ENCODE peak calls at places on chromosomes 5 and 9, in six cellular contexts. One of them, this sample, is unnamed.

GRCh38 chr9:36092509-36093215 is 43.9 kb upstream of the GLIPR2 start:
- DNase-seq in adrenal gland: peak; percentile 15
- DNase-seq in heart left ventricle: no peak
- DNase-seq in left ventricle myocardium inferior: no peak
- DNase-seq in hepatocyte: no peak
- DNase-seq in ascending aorta: no peak
- DNase-seq in this sample: no peak

GRCh38 chr9:136313111-136314055 is 9.5 kb upstream of the CCDC187 start:
- DNase-seq in left ventricle myocardium inferior: no peak
- DNase-seq in ascending aorta: no peak
- DNase-seq in hepatocyte: no peak
- DNase-seq in heart left ventricle: no peak
- DNase-seq in adrenal gland: no peak
- DNase-seq in this sample: no peak

GRCh38 chr5:149581192-149581861 is at the start of gene ARHGEF37:
- DNase-seq in ascending aorta: peak; percentile 18
- DNase-seq in hepatocyte: peak; percentile 77
- DNase-seq in adrenal gland: peak; percentile 84
- DNase-seq in left ventricle myocardium inferior: peak; percentile 94
- DNase-seq in heart left ventricle: peak; percentile 96
- DNase-seq in this sample: peak; percentile 92

GRCh38 chr9:3191715-3192114 is 334.1 kb downstream of the RFX3 start:
- DNase-seq in adrenal gland: no peak
- DNase-seq in heart left ventricle: no peak
- DNase-seq in left ventricle myocardium inferior: no peak
- DNase-seq in ascending aorta: no peak
- DNase-seq in hepatocyte: no peak
- DNase-seq in this sample: no peak

GRCh38 chr5:77908787-77909186 is 132.6 kb upstream of the TBCA start:
- DNase-seq in heart left ventricle: no peak
- DNase-seq in hepatocyte: no peak
- DNase-seq in left ventricle myocardium inferior: no peak
- DNase-seq in adrenal gland: no peak
- DNase-seq in ascending aorta: no peak
- DNase-seq in this sample: no peak

GRCh38 chr9:125238915-125239446 is 2.2 kb downstream of the HSPA5 start:
- DNase-seq in hepatocyte: no peak
- DNase-seq in ascending aorta: no peak
- DNase-seq in left ventricle myocardium inferior: no peak
- DNase-seq in adrenal gland: no peak
- DNase-seq in heart left ventricle: no peak
- DNase-seq in this sample: no peak

GRCh38 chr9:26463841-26464240 is 428.8 kb downstream of the CAAP1 start:
- DNase-seq in heart left ventricle: no peak
- DNase-seq in adrenal gland: no peak
- DNase-seq in ascending aorta: no peak
- DNase-seq in left ventricle myocardium inferior: no peak
- DNase-seq in hepatocyte: no peak
- DNase-seq in this sample: no peak

GRCh38 chr9:115276621-115277020 is 158.7 kb upstream of the TNC start:
- DNase-seq in hepatocyte: no peak
- DNase-seq in adrenal gland: no peak
- DNase-seq in left ventricle myocardium inferior: no peak
- DNase-seq in ascending aorta: no peak
- DNase-seq in heart left ventricle: no peak
- DNase-seq in this sample: no peak

GRCh38 chr5:159874308-159874707 is 42.0 kb upstream of the ADRA1B start:
- DNase-seq in heart left ventricle: no peak
- DNase-seq in ascending aorta: no peak
- DNase-seq in hepatocyte: no peak
- DNase-seq in adrenal gland: no peak
- DNase-seq in left ventricle myocardium inferior: no peak
- DNase-seq in this sample: no peak

GRCh38 chr9:99266136-99267023 is 44.3 kb downstream of the SEC61B start:
- DNase-seq in adrenal gland: peak; percentile 84
- DNase-seq in heart left ventricle: peak; percentile 79
- DNase-seq in ascending aorta: no peak
- DNase-seq in left ventricle myocardium inferior: peak; percentile 64
- DNase-seq in hepatocyte: peak; percentile 83
- DNase-seq in this sample: no peak

GRCh38 chr9:137030006-137030405 is 1.9 kb downstream of the FUT7 start:
- DNase-seq in heart left ventricle: no peak
- DNase-seq in ascending aorta: no peak
- DNase-seq in hepatocyte: no peak
- DNase-seq in left ventricle myocardium inferior: no peak
- DNase-seq in adrenal gland: no peak
- DNase-seq in this sample: no peak

GRCh38 chr5:111734013-111734412 is 23.0 kb downstream of the NREP start:
- DNase-seq in left ventricle myocardium inferior: no peak
- DNase-seq in ascending aorta: no peak
- DNase-seq in adrenal gland: peak; percentile 48
- DNase-seq in hepatocyte: no peak
- DNase-seq in heart left ventricle: no peak
- DNase-seq in this sample: no peak

GRCh38 chr5:87120518-87121314 is 147.0 kb upstream of the RASA1 start:
- DNase-seq in left ventricle myocardium inferior: no peak
- DNase-seq in heart left ventricle: no peak
- DNase-seq in ascending aorta: no peak
- DNase-seq in adrenal gland: no peak
- DNase-seq in hepatocyte: no peak
- DNase-seq in this sample: no peak

GRCh38 chr5:41636605-41637004 is 126.2 kb upstream of the PLCXD3 start:
- DNase-seq in ascending aorta: no peak
- DNase-seq in adrenal gland: no peak
- DNase-seq in heart left ventricle: no peak
- DNase-seq in hepatocyte: peak; percentile 31
- DNase-seq in left ventricle myocardium inferior: no peak
- DNase-seq in this sample: no peak

GRCh38 chr5:178545156-178545555 is 45.0 kb downstream of the COL23A1 start:
- DNase-seq in heart left ventricle: no peak
- DNase-seq in adrenal gland: no peak
- DNase-seq in left ventricle myocardium inferior: no peak
- DNase-seq in hepatocyte: no peak
- DNase-seq in ascending aorta: no peak
- DNase-seq in this sample: no peak

GRCh38 chr5:114418546-114419388 is 56.9 kb downstream of the KCNN2 start:
- DNase-seq in adrenal gland: no peak
- DNase-seq in heart left ventricle: no peak
- DNase-seq in ascending aorta: no peak
- DNase-seq in hepatocyte: no peak
- DNase-seq in left ventricle myocardium inferior: no peak
- DNase-seq in this sample: no peak

GRCh38 chr9:133708770-133709611 is 29.2 kb downstream of the SARDH start:
- DNase-seq in hepatocyte: no peak
- DNase-seq in left ventricle myocardium inferior: no peak
- DNase-seq in heart left ventricle: peak; percentile 53
- DNase-seq in adrenal gland: peak; percentile 6
- DNase-seq in ascending aorta: no peak
- DNase-seq in this sample: no peak

GRCh38 chr5:50320131-50320749 is 120.8 kb downstream of the EMB start:
- DNase-seq in ascending aorta: no peak
- DNase-seq in adrenal gland: no peak
- DNase-seq in left ventricle myocardium inferior: no peak
- DNase-seq in heart left ventricle: no peak
- DNase-seq in hepatocyte: no peak
- DNase-seq in this sample: no peak

GRCh38 chr9:135951889-135952663 is 9.1 kb downstream of the UBAC1 start:
- DNase-seq in left ventricle myocardium inferior: no peak
- DNase-seq in heart left ventricle: no peak
- DNase-seq in adrenal gland: peak; percentile 45
- DNase-seq in ascending aorta: no peak
- DNase-seq in hepatocyte: peak; percentile 67
- DNase-seq in this sample: no peak

GRCh38 chr9:121393318-121393717 is 23.3 kb upstream of the STOM start:
- DNase-seq in left ventricle myocardium inferior: no peak
- DNase-seq in adrenal gland: no peak
- DNase-seq in hepatocyte: no peak
- DNase-seq in heart left ventricle: no peak
- DNase-seq in ascending aorta: no peak
- DNase-seq in this sample: no peak

GRCh38 chr5:75567710-75568109 is 43.5 kb upstream of the ANKDD1B start:
- DNase-seq in heart left ventricle: no peak
- DNase-seq in adrenal gland: no peak
- DNase-seq in hepatocyte: peak; percentile 5
- DNase-seq in ascending aorta: no peak
- DNase-seq in left ventricle myocardium inferior: no peak
- DNase-seq in this sample: no peak

GRCh38 chr9:137266589-137267453 is 10.7 kb upstream of the TOR4A start:
- DNase-seq in heart left ventricle: peak; percentile 63
- DNase-seq in left ventricle myocardium inferior: no peak
- DNase-seq in adrenal gland: no peak
- DNase-seq in ascending aorta: no peak
- DNase-seq in hepatocyte: no peak
- DNase-seq in this sample: no peak

GRCh38 chr5:117380316-117380715 is 805.7 kb upstream of the SEMA6A start:
- DNase-seq in left ventricle myocardium inferior: no peak
- DNase-seq in hepatocyte: no peak
- DNase-seq in adrenal gland: no peak
- DNase-seq in ascending aorta: no peak
- DNase-seq in heart left ventricle: no peak
- DNase-seq in this sample: no peak

GRCh38 chr5:78611161-78611605 is 37.4 kb downstream of the LHFPL2 start:
- DNase-seq in left ventricle myocardium inferior: no peak
- DNase-seq in hepatocyte: peak; percentile 33
- DNase-seq in heart left ventricle: no peak
- DNase-seq in adrenal gland: no peak
- DNase-seq in ascending aorta: no peak
- DNase-seq in this sample: no peak

GRCh38 chr5:117776977-117777376 is 1202.4 kb upstream of the SEMA6A start:
- DNase-seq in left ventricle myocardium inferior: no peak
- DNase-seq in hepatocyte: no peak
- DNase-seq in heart left ventricle: no peak
- DNase-seq in adrenal gland: no peak
- DNase-seq in ascending aorta: no peak
- DNase-seq in this sample: no peak

GRCh38 chr5:99141534-99142135 is 212.8 kb upstream of the CHD1 start:
- DNase-seq in heart left ventricle: no peak
- DNase-seq in left ventricle myocardium inferior: no peak
- DNase-seq in hepatocyte: peak; percentile 13
- DNase-seq in adrenal gland: peak; percentile 43
- DNase-seq in ascending aorta: no peak
- DNase-seq in this sample: no peak

GRCh38 chr9:34446468-34446891 is 11.9 kb downstream of the FAM219A start:
- DNase-seq in adrenal gland: no peak
- DNase-seq in left ventricle myocardium inferior: no peak
- DNase-seq in hepatocyte: no peak
- DNase-seq in heart left ventricle: no peak
- DNase-seq in ascending aorta: no peak
- DNase-seq in this sample: no peak

GRCh38 chr5:96117863-96118651 is 156.4 kb upstream of the ELL2 start:
- DNase-seq in left ventricle myocardium inferior: no peak
- DNase-seq in hepatocyte: no peak
- DNase-seq in ascending aorta: no peak
- DNase-seq in adrenal gland: no peak
- DNase-seq in heart left ventricle: no peak
- DNase-seq in this sample: no peak

GRCh38 chr9:12771891-12772290 is 2.9 kb upstream of the LURAP1L start:
- DNase-seq in adrenal gland: no peak
- DNase-seq in heart left ventricle: no peak
- DNase-seq in ascending aorta: no peak
- DNase-seq in left ventricle myocardium inferior: no peak
- DNase-seq in hepatocyte: no peak
- DNase-seq in this sample: no peak

GRCh38 chr9:119955276-119955675 is 586.0 kb upstream of the BRINP1 start:
- DNase-seq in heart left ventricle: no peak
- DNase-seq in ascending aorta: no peak
- DNase-seq in adrenal gland: no peak
- DNase-seq in hepatocyte: no peak
- DNase-seq in left ventricle myocardium inferior: no peak
- DNase-seq in this sample: no peak

GRCh38 chr9:119951591-119951990 is 582.4 kb upstream of the BRINP1 start:
- DNase-seq in adrenal gland: no peak
- DNase-seq in hepatocyte: no peak
- DNase-seq in ascending aorta: no peak
- DNase-seq in heart left ventricle: no peak
- DNase-seq in left ventricle myocardium inferior: no peak
- DNase-seq in this sample: no peak

DNA sequence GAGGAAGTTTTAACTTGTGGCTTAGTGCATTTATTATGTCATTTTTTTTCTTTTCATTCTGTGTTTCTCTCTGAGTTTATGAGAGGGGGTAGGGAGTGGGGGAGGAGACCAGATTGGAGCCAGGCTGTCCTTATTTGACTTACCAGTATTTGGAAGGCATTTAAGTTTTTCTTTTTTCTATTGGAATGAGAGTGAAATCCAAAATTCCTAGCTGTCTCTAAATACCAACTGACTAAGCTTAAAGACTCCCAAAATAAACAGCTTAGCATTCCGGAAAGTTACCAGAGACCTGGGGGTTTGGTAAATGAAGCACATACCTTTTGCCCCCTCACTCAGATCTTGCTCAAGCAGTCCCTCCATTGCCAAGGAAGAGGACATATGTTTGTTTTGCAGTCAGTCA is 581.9 kb upstream of the BRINP1 start:
- DNase-seq in ascending aorta: no peak
- DNase-seq in heart left ventricle: no peak
- DNase-seq in hepatocyte: no peak
- DNase-seq in left ventricle myocardium inferior: no peak
- DNase-seq in adrenal gland: no peak
- DNase-seq in this sample: no peak
- H3K4me3 ChIP-seq in ascending aorta: no peak overlapping the region
- H3K4me3 ChIP-seq in heart left ventricle: no peak overlapping the region
- H3K4me3 ChIP-seq in hepatocyte: no peak overlapping the region
- H3K4me3 ChIP-seq in left ventricle myocardium inferior: no peak overlapping the region
- H3K4me3 ChIP-seq in adrenal gland: no peak overlapping the region
- H3K4me3 ChIP-seq in this sample: no peak overlapping the region

DNA sequence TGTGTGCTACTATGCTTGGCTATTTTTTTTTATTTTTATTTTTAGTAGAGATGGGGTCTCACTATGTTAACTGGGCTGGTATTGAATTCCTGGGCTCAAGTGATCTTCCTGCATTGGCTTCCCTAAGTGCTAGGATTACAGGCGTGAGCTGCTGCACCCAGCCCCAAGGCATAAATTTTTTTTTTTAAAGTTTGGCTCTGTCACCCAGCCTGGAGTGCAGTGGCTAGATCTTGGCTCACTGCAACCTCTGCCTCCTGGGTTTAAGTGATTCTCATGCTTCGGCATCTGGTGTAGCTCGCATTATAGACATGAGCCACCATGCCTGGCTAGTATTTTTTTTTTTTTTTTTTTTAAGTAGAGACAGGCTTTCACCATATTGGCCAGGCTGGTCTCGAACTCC is 70.3 kb downstream of the RAB24 start:
- DNase-seq in hepatocyte: no peak
- DNase-seq in left ventricle myocardium inferior: no peak
- DNase-seq in adrenal gland: no peak
- DNase-seq in heart left ventricle: no peak
- DNase-seq in ascending aorta: no peak
- DNase-seq in this sample: no peak
- H3K36me3 ChIP-seq in hepatocyte: no peaks in the 10 kb centered on the region
- H3K36me3 ChIP-seq in left ventricle myocardium inferior: peaks cover 21% of the 10 kb centered on the region
- H3K36me3 ChIP-seq in adrenal gland: peaks cover 8% of the 10 kb centered on the region
- H3K36me3 ChIP-seq in heart left ventricle: peaks cover 6% of the 10 kb centered on the region
- H3K36me3 ChIP-seq in ascending aorta: peaks cover 20% of the 10 kb centered on the region
- H3K36me3 ChIP-seq in this sample: peaks cover 19% of the 10 kb centered on the region

GRCh38 chr9:15642369-15642962 is 89.6 kb downstream of the CCDC171 start:
- DNase-seq in heart left ventricle: no peak
- DNase-seq in ascending aorta: no peak
- DNase-seq in hepatocyte: peak; percentile 69
- DNase-seq in adrenal gland: no peak
- DNase-seq in left ventricle myocardium inferior: no peak
- DNase-seq in this sample: no peak
- TF ChIP-seq CTCF in heart left ventricle: peak; percentile 34
- TF ChIP-seq CTCF in ascending aorta: peak; percentile 33
- TF ChIP-seq CTCF in hepatocyte: peak; percentile 65
- TF ChIP-seq CTCF in adrenal gland: peak; percentile 42
- TF ChIP-seq CTCF in left ventricle myocardium inferior: peak; percentile 56
- TF ChIP-seq CTCF in this sample: peak; percentile 62

GRCh38 chr5:176540476-176540899 is 3.3 kb upstream of the RNF44 start:
- DNase-seq in hepatocyte: no peak
- DNase-seq in left ventricle myocardium inferior: no peak
- DNase-seq in heart left ventricle: no peak
- DNase-seq in adrenal gland: no peak
- DNase-seq in ascending aorta: no peak
- DNase-seq in this sample: no peak
- H3K4me3 ChIP-seq in hepatocyte: no peak overlapping the region
- H3K4me3 ChIP-seq in left ventricle myocardium inferior: no peak overlapping the region
- H3K4me3 ChIP-seq in heart left ventricle: no peak overlapping the region
- H3K4me3 ChIP-seq in adrenal gland: no peak overlapping the region
- H3K4me3 ChIP-seq in ascending aorta: no peak overlapping the region
- H3K4me3 ChIP-seq in this sample: no peak overlapping the region